ENCODE peak calls at places on chromosomes 3 and 15, in five cellular contexts. Z is breast epithelium; T is naive B cell; B is stimulated activated CD4-positive, alpha-beta T cell treated with anti-CD3 and anti-CD28 coated beads, Interleukin-15, amount 100 ng/mL, for 1 hour; V is uterus. Q is an unnamed sample.

GRCh38 chr3:9934235-9934621 is 594 bp downstream of the CRELD1 start:
- DNase-seq in T (no peak), B (no peak), Z (no peak), V (peak), Q (no peak)

GRCh38 chr3:41462103-41462691 is 262.9 kb downstream of the CTNNB1 start:
- DNase-seq in V (no peak), B (no peak), T (no peak), Z (no peak), Q (no peak)

GRCh38 chr15:49675051-49675450 is 54.2 kb downstream of the DTWD1 start:
- DNase-seq in T (no peak), B (no peak), V (no peak), Z (no peak), Q (no peak)

GRCh38 chr15:41908681-41909461 is 15.0 kb upstream of the SPTBN5 start:
- DNase-seq in V (no peak), Z (no peak), T (no peak), B (no peak), Q (no peak)

GRCh38 chr15:95032181-95032580 is 800.8 kb downstream of the MCTP2 start:
- DNase-seq in T (no peak), B (no peak), V (no peak), Z (no peak), Q (no peak)

GRCh38 chr3:184188080-184188479 is 2.1 kb downstream of the ABCF3 start:
- DNase-seq in V (no peak), B (no peak), Z (no peak), T (no peak), Q (no peak)

GRCh38 chr15:23801881-23802280 is 114.8 kb upstream of the NDN start:
- DNase-seq in Z (no peak), V (no peak), T (no peak), B (no peak), Q (no peak)

GRCh38 chr3:72299321-72299802 is 514.4 kb upstream of the PROK2 start:
- DNase-seq in Z (no peak), B (no peak), T (no peak), V (peak), Q (no peak)

GRCh38 chr15:99704444-99704838 is 28.8 kb downstream of the LYSMD4 start:
- DNase-seq in B (no peak), V (peak), Z (no peak), T (peak), Q (no peak)